ENCODE peak calls at places on chromosome 12, in six cellular contexts. I, T, M, V, G and X are unnamed samples.

GRCh38 chr12:52022841-52023181 is 16.1 kb downstream of the TAMALIN start:
- DNase-seq in G (no peak), T (peak; percentile 36), I (peak; percentile 51), M (no peak), V (no peak), X (no peak)

GRCh38 chr12:107092669-107093546 is 441 bp downstream of the CRY1 start:
- DNase-seq in G (no peak), I (peak; percentile 27), M (no peak), T (peak; percentile 12), V (no peak), X (no peak)

GRCh38 chr12:27555928-27556778 is 32.1 kb downstream of the PPFIBP1 start:
- DNase-seq in G (no peak), V (no peak), M (no peak), T (no peak), I (no peak), X (no peak)

GRCh38 chr12:105878964-105879363 is 259.8 kb downstream of the NUAK1 start:
- DNase-seq in V (no peak), T (no peak), M (no peak), I (no peak), G (no peak), X (no peak)

GRCh38 chr12:84604541-84604940 is 308.1 kb downstream of the SLC6A15 start:
- DNase-seq in I (no peak), M (no peak), T (no peak), G (no peak), V (no peak), X (no peak)

GRCh38 chr12:116385486-116386217 is 108.2 kb upstream of the MED13L start:
- DNase-seq in T (peak; percentile 81), I (peak; percentile 86), G (no peak), M (no peak), V (no peak), X (no peak)

GRCh38 chr12:124771462-124772361 is 92.0 kb downstream of the SCARB1 start:
- DNase-seq in V (no peak), G (peak; percentile 51), T (peak; percentile 52), I (peak; percentile 83), M (peak; percentile 39), X (peak; percentile 70)

GRCh38 chr12:130201037-130201436 is 38.8 kb downstream of the FZD10 start:
- DNase-seq in T (no peak), V (no peak), I (no peak), M (no peak), G (no peak), X (no peak)

GRCh38 chr12:16056910-16057309 is 145.8 kb downstream of the DERA start:
- DNase-seq in I (no peak), V (no peak), G (no peak), T (no peak), M (no peak), X (no peak)

GRCh38 chr12:89636054-89636775 is 72.4 kb downstream of the ATP2B1 start:
- DNase-seq in V (no peak), G (no peak), I (no peak), M (no peak), T (no peak), X (no peak)

GRCh38 chr12:68971404-68971803 is 38.4 kb upstream of the CPM start:
- DNase-seq in M (no peak), V (no peak), T (no peak), G (no peak), I (no peak), X (no peak)

GRCh38 chr12:95736631-95737030 is 53.9 kb downstream of the NTN4 start:
- DNase-seq in M (no peak), V (no peak), I (no peak), G (no peak), T (no peak), X (no peak)

DNA sequence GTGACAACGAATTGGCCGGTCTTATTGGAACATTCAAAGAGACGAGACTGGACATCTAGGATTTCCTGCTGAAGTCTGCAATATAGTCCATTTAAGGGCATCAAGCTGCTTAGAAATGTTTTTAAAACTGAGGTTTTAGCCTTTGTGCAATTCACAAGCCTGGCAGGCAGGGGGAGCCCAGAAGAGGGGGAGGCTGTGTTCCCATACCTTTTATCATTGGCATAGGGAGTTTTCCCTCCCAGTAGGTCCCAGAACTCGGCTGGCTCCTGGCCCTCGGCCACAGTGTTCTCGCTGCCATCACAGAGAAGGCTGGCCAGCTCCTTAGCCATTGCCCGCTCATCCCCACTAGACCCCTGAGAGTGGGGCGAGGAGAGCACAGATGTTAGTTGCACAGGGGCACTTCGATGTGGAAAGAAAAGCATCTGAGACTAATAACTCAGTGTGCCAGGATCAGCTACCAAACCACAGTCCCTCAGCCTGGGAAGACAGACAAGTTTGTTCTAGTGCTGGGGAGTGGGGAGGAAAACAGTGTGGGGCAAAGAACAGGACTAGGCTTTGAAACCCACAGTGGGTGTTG is 15.1 kb downstream of the AVIL start:
- DNase-seq in G (no peak), M (peak; percentile 23), V (peak; percentile 31), I (peak; percentile 51), T (peak; percentile 23), X (peak; percentile 16)
- TF ChIP-seq ZNF274 in G (no peak), M (no peak), V (no peak), I (no peak), T (no peak), X (no peak)

DNA sequence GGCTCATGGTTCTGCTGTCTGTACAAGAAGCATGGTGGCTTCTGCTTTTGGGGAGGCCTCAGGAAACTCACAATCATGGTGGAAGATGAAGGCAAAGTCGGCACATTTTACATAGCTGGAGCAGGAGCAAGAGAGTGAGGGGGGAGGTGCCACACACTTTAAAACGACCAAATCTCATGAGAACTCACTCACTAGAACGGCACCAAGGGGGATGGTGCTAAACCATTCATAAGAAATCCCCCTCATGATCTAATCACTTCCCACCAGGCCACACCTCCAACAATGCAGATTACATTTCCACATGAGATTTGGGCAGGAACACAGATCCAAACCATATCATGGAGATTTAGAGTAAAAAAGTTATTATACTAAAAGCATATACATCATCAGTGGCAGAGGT is 13.6 kb upstream of the LEMD3 start:
- DNase-seq in I (no peak), G (peak; percentile 40), T (no peak), V (no peak), M (no peak), X (no peak)
- TF ChIP-seq ZNF274 in I (no peak), G (no peak), T (no peak), V (no peak), M (no peak), X (no peak)

GRCh38 chr12:851913-852312 is 97.6 kb downstream of the RAD52 start:
- DNase-seq in T (no peak), G (no peak), M (no peak), V (no peak), I (no peak), X (no peak)

GRCh38 chr12:849192-849527 is 96.8 kb downstream of the WNK1 start:
- DNase-seq in G (no peak), T (no peak), V (no peak), I (no peak), M (no peak), X (no peak)

GRCh38 chr12:848519-849191 is 96.3 kb downstream of the WNK1 start:
- DNase-seq in I (no peak), T (no peak), V (no peak), M (no peak), G (no peak), X (no peak)

GRCh38 chr12:852864-853263 is 96.6 kb downstream of the RAD52 start:
- DNase-seq in G (no peak), T (no peak), I (no peak), M (no peak), V (no peak), X (no peak)

GRCh38 chr12:851343-851742 is 98.2 kb downstream of the RAD52 start:
- DNase-seq in V (no peak), G (no peak), I (no peak), M (no peak), T (no peak), X (no peak)
- TF ChIP-seq ZNF274 in V (no peak), G (no peak), I (no peak), M (no peak), T (no peak), X (no peak)

GRCh38 chr12:122413516-122414404 is 8.7 kb downstream of the CLIP1 start:
- DNase-seq in G (no peak), V (no peak), T (no peak), M (no peak), I (no peak), X (no peak)
- TF ChIP-seq ZNF274 in G (no peak), V (no peak), T (no peak), M (no peak), I (no peak), X (no peak)

DNA sequence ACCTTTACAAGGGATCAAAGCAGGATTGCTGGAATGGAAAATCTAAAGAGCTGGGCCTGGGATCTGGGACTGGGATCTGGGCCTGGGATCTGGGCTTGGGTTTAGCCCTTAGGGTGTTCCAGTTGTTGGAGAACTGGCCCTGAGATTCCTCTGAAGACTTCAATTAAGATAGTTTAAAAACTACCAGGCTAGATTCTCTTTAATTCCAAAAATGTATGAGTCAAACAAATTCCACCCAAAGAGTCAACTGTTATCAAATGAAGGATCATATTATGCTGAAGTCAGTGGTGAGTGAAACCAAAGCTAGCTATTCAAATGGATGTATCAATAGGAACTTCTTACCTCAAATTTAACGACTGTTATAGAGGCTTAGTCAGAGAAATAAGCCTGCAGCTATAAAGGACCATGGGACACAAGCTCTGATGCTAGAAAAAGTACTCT is 40.5 kb downstream of the LIMA1 start:
- DNase-seq in T (no peak), G (no peak), I (no peak), V (no peak), M (no peak), X (no peak)
- TF ChIP-seq ZNF274 in T (no peak), G (no peak), I (no peak), V (no peak), M (no peak), X (no peak)

GRCh38 chr12:93011100-93011499 is 82.0 kb upstream of the EEA1 start:
- DNase-seq in V (no peak), T (no peak), I (no peak), M (peak; percentile 7), G (no peak), X (no peak)
- TF ChIP-seq ZNF274 in V (no peak), T (no peak), I (no peak), M (no peak), G (no peak), X (no peak)

DNA sequence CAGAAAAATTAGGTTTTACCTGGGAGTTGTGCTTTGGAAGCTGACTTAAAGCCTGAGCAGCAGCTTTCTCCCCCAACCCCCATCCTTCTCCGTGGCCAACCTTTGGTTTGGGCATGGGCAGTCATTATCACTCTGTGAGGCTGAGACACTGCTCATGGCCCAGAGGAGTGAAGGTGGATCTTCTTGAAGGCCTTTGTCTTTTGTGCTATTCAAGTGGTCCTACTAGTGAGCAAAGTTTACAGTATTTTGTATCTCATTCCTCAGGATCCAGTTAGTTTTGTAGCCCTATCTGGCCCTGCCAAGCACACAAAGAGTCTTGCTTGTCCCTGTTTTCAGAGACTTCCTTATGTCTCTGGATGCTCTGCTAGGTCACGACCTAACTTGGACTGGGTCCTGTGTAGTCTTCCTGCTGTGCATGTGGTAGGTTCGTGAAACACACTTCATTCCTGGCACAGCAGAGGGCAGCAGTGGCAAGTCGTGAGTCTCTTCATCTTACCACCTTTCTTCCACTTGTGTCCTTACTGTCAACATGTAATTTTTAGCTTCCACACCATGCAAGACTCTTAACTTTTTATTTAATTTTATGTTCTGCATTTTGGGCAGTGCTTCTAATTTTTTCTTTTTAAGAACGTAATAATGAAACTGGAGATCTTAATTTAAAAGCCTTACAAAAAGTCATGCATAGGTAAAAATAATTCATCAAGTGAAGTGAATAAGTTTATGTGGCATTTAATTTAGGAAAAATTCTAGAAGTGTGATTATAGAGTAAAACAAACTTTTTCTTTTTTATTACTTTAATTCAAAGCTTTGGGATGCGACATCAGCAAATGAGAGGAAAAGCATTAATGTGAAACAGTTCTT is 53.7 kb downstream of the APAF1 start:
- DNase-seq in T (peak; percentile 39), I (peak; percentile 52), G (peak; percentile 38), V (no peak), M (peak; percentile 31), X (peak; percentile 69)
- TF ChIP-seq ZNF274 in T (no peak), I (no peak), G (no peak), V (no peak), M (no peak), X (no peak)